ENCODE peak calls at places on chromosomes 5 and 9, in nine cellular contexts. E is fibroblast of lung; Z is lung; A is A549; C is CD8-positive, alpha-beta memory T cell; K is hepatocyte; W is BJ; R is body of pancreas; H is PC-3. I is an unnamed sample.

GRCh38 chr9:105195259-105195658 is 49.2 kb upstream of the SLC44A1 start:
- DNase-seq in E (no peak), H (no peak), C (no peak), K (no peak), A (no peak), Z (no peak), W (no peak), R (no peak), I (no peak)

GRCh38 chr5:140207250-140207954 is 32.4 kb downstream of the CYSTM1 start:
- DNase-seq in A (no peak), K (no peak), C (no peak), E (no peak), W (no peak), Z (no peak), R (no peak), H (no peak), I (no peak)

GRCh38 chr5:173753307-173754168 is 134.6 kb upstream of the CPEB4 start:
- DNase-seq in R (no peak), C (no peak), E (no peak), W (peak), H (no peak), A (no peak), K (peak), Z (no peak), I (peak)

GRCh38 chr5:143653256-143653655 is 158.7 kb upstream of the HMHB1 start:
- DNase-seq in W (no peak), Z (no peak), K (no peak), E (no peak), C (no peak), H (peak), R (no peak), A (no peak), I (no peak)

GRCh38 chr9:136625101-136626065 is 37.3 kb upstream of the EGFL7 start:
- DNase-seq in K (peak), Z (peak), W (no peak), E (peak), R (peak), H (peak), A (peak), C (no peak), I (no peak)

GRCh38 chr5:168408561-168409321 is 77.5 kb upstream of the RARS1 start:
- DNase-seq in K (no peak), E (peak), R (no peak), Z (no peak), W (no peak), C (no peak), A (no peak), H (no peak), I (peak)

GRCh38 chr9:117718701-117719100 is 14.5 kb downstream of the TLR4 start:
- DNase-seq in Z (no peak), H (no peak), W (no peak), R (no peak), K (no peak), C (no peak), E (no peak), A (no peak), I (no peak)

GRCh38 chr5:150440948-150441812 is 8.4 kb downstream of the RPS14 start:
- DNase-seq in W (no peak), H (no peak), R (no peak), A (no peak), C (no peak), E (no peak), K (no peak), Z (no peak), I (no peak)

GRCh38 chr9:121118266-121118665 is 43.5 kb downstream of the CNTRL start:
- DNase-seq in A (no peak), K (no peak), Z (no peak), E (no peak), H (no peak), R (no peak), C (no peak), W (no peak), I (no peak)

GRCh38 chr5:59819806-59820205 is 73.7 kb downstream of the PDE4D start:
- DNase-seq in H (no peak), A (no peak), Z (no peak), C (no peak), E (peak), R (no peak), W (no peak), K (no peak), I (no peak)

GRCh38 chr9:22111871-22112247 is 102.8 kb upstream of the CDKN2B start:
- DNase-seq in C (no peak), Z (no peak), K (no peak), W (peak), A (no peak), E (peak), R (no peak), H (peak), I (peak)

GRCh38 chr5:168712280-168712924 is 133.2 kb upstream of the PANK3 start:
- DNase-seq in Z (no peak), C (no peak), H (peak), W (peak), K (peak), A (peak), E (peak), R (no peak), I (peak)

GRCh38 chr5:148297695-148298094 is 14.5 kb upstream of the SPINK7 start:
- DNase-seq in R (no peak), H (peak), A (no peak), E (no peak), C (no peak), Z (no peak), W (no peak), K (no peak), I (no peak)

DNA sequence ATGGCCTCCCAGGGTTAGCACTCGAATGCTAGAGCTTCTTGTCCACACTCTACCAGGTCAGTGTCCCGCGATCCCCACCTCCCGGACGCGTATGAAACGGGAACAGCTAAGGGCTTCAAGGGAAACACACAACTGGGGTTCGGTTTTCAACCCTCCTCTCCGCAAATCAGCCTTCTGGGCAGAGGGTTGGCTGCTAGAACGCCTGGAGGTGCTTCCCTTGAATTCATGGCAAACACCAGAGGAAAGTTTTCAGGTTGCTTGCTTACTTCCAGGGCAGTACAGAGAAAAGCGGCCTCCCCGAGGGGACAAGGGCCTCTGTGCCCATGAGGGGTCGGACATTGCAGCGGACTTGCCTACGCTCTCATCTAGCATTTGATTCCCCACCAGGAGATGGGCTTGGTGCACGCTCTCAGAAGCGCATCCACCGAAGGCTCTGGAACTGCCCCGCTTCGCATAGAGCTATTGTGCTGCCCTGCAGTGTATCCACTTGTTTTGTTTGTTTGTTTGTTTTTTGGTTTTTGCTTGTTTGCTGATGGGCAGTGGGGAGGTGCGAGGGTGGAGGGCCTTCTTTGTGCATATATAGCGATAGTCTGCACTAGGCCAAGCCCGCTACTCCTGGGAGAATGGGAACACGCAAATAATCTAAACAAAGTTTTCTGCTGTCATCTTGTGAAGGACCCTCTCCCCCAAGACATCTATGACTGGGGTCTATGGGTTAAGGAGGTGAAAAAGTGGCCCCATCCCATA is 1.3 kb upstream of the DMRT3 start:
- DNase-seq in H (no peak), R (no peak), E (no peak), Z (no peak), W (no peak), C (no peak), K (no peak), A (no peak), I (no peak)
- H3K4me3 ChIP-seq in H (no peak), R (no peak), E (no peak), Z (no peak), W (no peak), C (no peak), K (no peak), A (no peak), I (no peak)

DNA sequence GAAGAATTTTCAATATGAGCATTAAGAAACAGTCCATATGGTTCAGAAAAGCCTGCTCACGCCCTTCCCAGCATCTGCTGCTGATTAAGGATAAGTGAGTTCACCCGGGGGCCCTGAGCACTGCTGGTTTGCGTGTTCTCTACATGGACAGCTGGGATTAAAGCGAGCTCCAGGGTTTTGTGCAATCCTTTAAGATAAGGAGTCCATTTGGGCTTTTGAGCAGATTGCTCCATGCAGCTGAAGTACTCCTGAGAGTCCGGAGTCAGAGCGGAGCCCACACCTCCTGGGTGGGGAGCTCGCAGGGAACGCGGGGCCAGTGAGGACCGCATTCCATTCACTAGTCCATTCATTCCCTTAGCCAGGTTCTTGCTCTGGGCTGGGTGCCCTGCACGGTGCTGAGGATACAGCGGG is 149.3 kb upstream of the COL5A1 start:
- DNase-seq in R (peak), C (no peak), E (peak), H (no peak), K (peak), Z (peak), A (no peak), W (peak), I (peak)
- H3K4me3 ChIP-seq in R (no peak), C (no peak), E (no peak), H (no peak), K (no peak), Z (no peak), A (no peak), W (no peak), I (no peak)

DNA sequence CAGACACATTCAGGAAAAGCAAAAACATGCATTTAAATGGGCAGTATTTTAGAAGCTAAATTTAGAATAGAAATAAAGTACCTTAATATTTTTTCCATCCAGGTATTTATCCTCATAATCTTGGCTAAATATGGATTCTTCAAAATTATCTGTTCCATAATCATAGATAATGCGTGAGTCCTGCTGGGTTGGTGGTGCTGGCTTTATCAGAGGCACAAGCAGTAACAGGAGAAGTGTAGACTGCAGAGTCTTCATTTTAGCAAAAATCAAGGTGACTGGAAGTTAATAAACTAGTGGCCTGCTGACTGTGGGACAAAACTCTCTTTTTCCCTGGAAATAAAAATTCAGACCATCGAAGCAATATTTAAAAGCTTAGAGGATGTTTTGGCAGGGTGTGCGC is 1.2 kb downstream of the OGN start:
- DNase-seq in C (no peak), W (no peak), H (no peak), R (no peak), Z (no peak), A (no peak), E (no peak), K (no peak), I (no peak)
- H3K4me3 ChIP-seq in C (no peak), W (no peak), H (no peak), R (no peak), Z (no peak), A (no peak), E (peak), K (no peak), I (no peak)

GRCh38 chr5:160356550-160357347 is 13.7 kb downstream of the C1QTNF2 start:
- DNase-seq in H (no peak), E (no peak), K (no peak), Z (no peak), R (no peak), C (no peak), W (no peak), A (no peak), I (no peak)
- H3K4me3 ChIP-seq in H (no peak), E (no peak), K (no peak), Z (no peak), R (no peak), C (no peak), W (no peak), A (no peak), I (no peak)

DNA sequence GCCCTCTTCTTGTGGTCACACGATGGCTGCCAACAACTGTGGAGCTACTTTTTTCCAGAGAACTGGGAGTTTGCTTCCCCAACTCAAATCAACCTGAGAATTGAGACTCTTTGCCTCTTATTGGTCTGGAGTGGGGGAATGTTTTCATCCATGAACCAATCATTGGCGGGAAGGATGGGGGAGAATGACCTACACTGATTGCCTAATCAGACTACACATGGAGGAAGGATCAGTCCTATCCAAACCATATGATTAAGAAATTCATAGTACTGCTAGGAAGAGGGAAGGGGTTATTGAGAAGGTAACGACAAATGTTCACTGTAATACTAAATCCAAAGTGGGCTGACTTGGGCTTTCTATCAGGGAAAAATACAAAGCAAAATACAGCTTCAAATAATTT is 7.9 kb upstream of the KIF2A start:
- DNase-seq in W (no peak), C (no peak), E (no peak), A (no peak), H (no peak), Z (no peak), K (no peak), R (no peak), I (no peak)
- H3K4me3 ChIP-seq in W (no peak), C (no peak), E (no peak), A (no peak), H (no peak), Z (no peak), K (no peak), R (no peak), I (no peak)

GRCh38 chr9:131273146-131273545 is 3.2 kb downstream of the FAM78A start:
- DNase-seq in H (no peak), Z (no peak), W (no peak), C (no peak), K (no peak), R (no peak), E (no peak), A (no peak), I (no peak)
- H3K4me3 ChIP-seq in H (no peak), Z (no peak), W (no peak), C (peak), K (no peak), R (no peak), E (no peak), A (no peak), I (no peak)